ENCODE peak calls at places on chromosomes 3 and 15, in five cellular contexts. A is frontal cortex; J is activated CD4-positive, alpha-beta memory T cell treated with anti-CD3 and anti-CD28 coated beads for 36 hours; W is NCI-H1436; C is activated CD8-positive, alpha-beta memory T cell treated with anti-CD3 and anti-CD28 coated beads for 24 hours. H is an unnamed sample.
A peak's percentile ranks its signal among the peaks of the same experiment; 100 is the strongest.

GRCh38 chr15:38129531-38130199 is 123.0 kb upstream of the SPRED1 start:
- DNase-seq in A (peak; percentile 12), J (peak; percentile 36), W (no peak), C (no peak), H (no peak)

GRCh38 chr15:67059127-67059553 is 6.3 kb upstream of the SMAD3 start:
- DNase-seq in A (no peak), J (no peak), W (no peak), C (no peak), H (no peak)

GRCh38 chr3:196207159-196207832 is 3.9 kb downstream of the ZDHHC19 start:
- DNase-seq in A (no peak), J (no peak), W (no peak), C (no peak), H (no peak)

GRCh38 chr3:129651316-129652202 is 45.1 kb upstream of the PLXND1 start:
- DNase-seq in A (no peak), J (no peak), W (no peak), C (no peak), H (no peak)

GRCh38 chr15:86115138-86115801 is 35.6 kb downstream of the AGBL1 start:
- DNase-seq in A (no peak), J (no peak), W (no peak), C (no peak), H (no peak)

GRCh38 chr15:45522179-45522930 is at the start of gene SLC30A4:
- DNase-seq in A (peak; percentile 92), J (peak; percentile 66), W (peak; percentile 42), C (peak; percentile 86), H (peak; percentile 10)

GRCh38 chr15:31457631-31458526 is 131.2 kb downstream of the KLF13 start:
- DNase-seq in A (no peak), J (peak; percentile 2), W (no peak), C (peak; percentile 47), H (no peak)

GRCh38 chr3:155737844-155738460 is 6.9 kb downstream of the PLCH1 start:
- DNase-seq in A (no peak), J (no peak), W (no peak), C (no peak), H (no peak)

GRCh38 chr3:72844436-72844999 is 3.7 kb downstream of the SHQ1 start:
- DNase-seq in A (no peak), J (peak; percentile 40), W (no peak), C (no peak), H (no peak)

GRCh38 chr15:77596821-77597803 is 35.6 kb downstream of the LINGO1 start:
- DNase-seq in A (no peak), J (no peak), W (no peak), C (no peak), H (no peak)

GRCh38 chr15:58284293-58284692 is 146.1 kb downstream of the AQP9 start:
- DNase-seq in A (no peak), J (no peak), W (no peak), C (no peak), H (no peak)

GRCh38 chr3:71395927-71396695 is 187.4 kb downstream of the FOXP1 start:
- DNase-seq in A (no peak), J (no peak), W (no peak), C (no peak), H (no peak)

GRCh38 chr3:76998555-76998954 is 41.3 kb upstream of the ROBO2 start:
- DNase-seq in A (no peak), J (no peak), W (no peak), C (no peak), H (no peak)

GRCh38 chr3:36803096-36803811 is 38.9 kb upstream of the DCLK3 start:
- DNase-seq in A (no peak), J (no peak), W (no peak), C (no peak), H (no peak)

GRCh38 chr3:71109241-71109976 is 474.1 kb downstream of the FOXP1 start:
- DNase-seq in A (no peak), J (no peak), W (no peak), C (no peak), H (no peak)

GRCh38 chr15:41695750-41696436 is 35.7 kb downstream of the MGA start:
- DNase-seq in A (no peak), J (peak; percentile 66), W (no peak), C (no peak), H (no peak)

GRCh38 chr3:34956511-34956910 is 682.8 kb upstream of the ARPP21 start:
- DNase-seq in A (no peak), J (no peak), W (no peak), C (no peak), H (no peak)

GRCh38 chr3:81728766-81729544 is 32.5 kb downstream of the GBE1 start:
- DNase-seq in A (no peak), J (no peak), W (no peak), C (no peak), H (no peak)

GRCh38 chr3:22536582-22536981 is 666.5 kb upstream of the UBE2E2 start:
- DNase-seq in A (no peak), J (no peak), W (no peak), C (no peak), H (no peak)

GRCh38 chr15:96115642-96116041 is 214.9 kb upstream of the NR2F2 start:
- DNase-seq in A (no peak), J (no peak), W (no peak), C (no peak), H (no peak)

GRCh38 chr3:8730641-8731040 is 3.0 kb upstream of the CAV3 start:
- DNase-seq in A (no peak), J (no peak), W (no peak), C (peak; percentile 19), H (no peak)

GRCh38 chr3:114362815-114363214 is 69.0 kb downstream of the TIGIT start:
- DNase-seq in A (no peak), J (no peak), W (no peak), C (no peak), H (peak; percentile 13)

GRCh38 chr3:127124135-127124534 is 68.8 kb upstream of the PRR23E start:
- DNase-seq in A (no peak), J (no peak), W (no peak), C (no peak), H (no peak)

GRCh38 chr3:143119974-143120715 is 574 bp downstream of the CHST2 start:
- DNase-seq in A (peak; percentile 40), J (peak; percentile 47), W (no peak), C (no peak), H (no peak)

GRCh38 chr3:5972586-5972985 is 785.1 kb downstream of the EDEM1 start:
- DNase-seq in A (no peak), J (no peak), W (no peak), C (no peak), H (no peak)

GRCh38 chr15:99099661-99100060 is 5.2 kb upstream of the SYNM start:
- DNase-seq in A (no peak), J (no peak), W (no peak), C (no peak), H (no peak)

GRCh38 chr15:99104788-99105515 is at the start of gene SYNM:
- DNase-seq in A (peak; percentile 94), J (peak; percentile 60), W (peak; percentile 55), C (peak; percentile 69), H (peak; percentile 64)

GRCh38 chr3:138441256-138441655 is 6.8 kb downstream of the ESYT3 start:
- DNase-seq in A (no peak), J (no peak), W (no peak), C (no peak), H (no peak)

GRCh38 chr15:27418729-27419128 is 447.7 kb downstream of the GABRG3 start:
- DNase-seq in A (no peak), J (no peak), W (peak; percentile 17), C (no peak), H (no peak)

GRCh38 chr3:50617096-50617791 is at the start of gene MAPKAPK3:
- DNase-seq in A (no peak), J (peak; percentile 53), W (no peak), C (no peak), H (no peak)

H was measured in NCI-H2029.